ENCODE peak calls at places on chromosomes 1 and 21, in five cellular contexts. N is CD8-positive, alpha-beta T cell; F is fibroblast of mammary gland; J is IMR-90; H is body of pancreas. W is an unnamed sample.

GRCh38 chr21:32392299-32392879 is 423 bp downstream of the URB1 start:
- DNase-seq in J (no peak), H (no peak), N (no peak), F (no peak), W (no peak)

GRCh38 chr1:156846643-156847042 is 12.3 kb downstream of the INSRR start:
- DNase-seq in N (no peak), J (no peak), H (no peak), F (no peak), W (no peak)

GRCh38 chr1:164092603-164093353 is 466.2 kb upstream of the PBX1 start:
- DNase-seq in J (peak; percentile 0), F (peak; percentile 15), N (no peak), H (no peak), W (no peak)

GRCh38 chr1:160767417-160768294 is 28.3 kb upstream of the LY9 start:
- DNase-seq in F (no peak), N (peak; percentile 42), H (no peak), J (no peak), W (peak; percentile 26)

GRCh38 chr1:176801553-176802020 is 338.6 kb downstream of the PAPPA2 start:
- DNase-seq in J (no peak), N (no peak), F (peak; percentile 72), H (no peak), W (no peak)

GRCh38 chr1:20395255-20395654 is 90.8 kb downstream of the CAMK2N1 start:
- DNase-seq in N (no peak), J (no peak), F (no peak), H (no peak), W (no peak)

GRCh38 chr1:1920608-1921458 is 1.8 kb upstream of the TMEM52 start:
- DNase-seq in H (peak; percentile 27), F (no peak), N (peak; percentile 23), J (no peak), W (no peak)

GRCh38 chr1:11064942-11065341 is 5.1 kb upstream of the SRM start:
- DNase-seq in F (no peak), H (no peak), N (no peak), J (no peak), W (no peak)

GRCh38 chr1:100462291-100463040 is 75.5 kb upstream of the GPR88 start:
- DNase-seq in H (no peak), F (no peak), J (no peak), N (no peak), W (no peak)

GRCh38 chr1:184567016-184567415 is 180.2 kb downstream of the C1orf21 start:
- DNase-seq in H (no peak), N (no peak), F (no peak), J (no peak), W (no peak)

GRCh38 chr1:244780311-244780710 is 55.1 kb upstream of the COX20 start:
- DNase-seq in F (no peak), N (no peak), J (no peak), H (no peak), W (no peak)

GRCh38 chr1:67169932-67170331 is 3.7 kb downstream of the IL23R start:
- DNase-seq in H (no peak), N (no peak), F (no peak), J (no peak), W (no peak)